ENCODE peak calls at places on chromosomes 3 and 15, in four cellular contexts. B, H, V and X are unnamed samples.
A peak's percentile ranks its signal among the peaks of the same experiment; 100 is the strongest.

GRCh38 chr15:31887246-31887645 is 143.1 kb upstream of the CHRNA7 start:
- DNase-seq in B (no peak), H (no peak), V (no peak), X (no peak)

GRCh38 chr15:59611277-59612260 is at the start of gene GCNT3:
- DNase-seq in B (no peak), H (peak; percentile 29), V (no peak), X (no peak)

GRCh38 chr3:20511863-20512262 is 325.9 kb upstream of the SGO1 start:
- DNase-seq in B (no peak), H (peak; percentile 75), V (no peak), X (no peak)

GRCh38 chr3:165728924-165729323 is 108.3 kb downstream of the BCHE start:
- DNase-seq in B (no peak), H (no peak), V (peak; percentile 62), X (no peak)

GRCh38 chr3:31247850-31248618 is 284.7 kb upstream of the STT3B start:
- DNase-seq in B (no peak), H (no peak), V (no peak), X (no peak)

GRCh38 chr3:37964716-37965115 is 25.9 kb upstream of the VILL start:
- DNase-seq in B (no peak), H (no peak), V (no peak), X (no peak)

GRCh38 chr3:134364936-134365765 is 9.1 kb downstream of the AMOTL2 start:
- DNase-seq in B (no peak), H (no peak), V (peak; percentile 47), X (peak; percentile 62)

GRCh38 chr3:72887723-72888545 is at the start of gene GXYLT2:
- DNase-seq in B (peak; percentile 68), H (peak; percentile 80), V (peak; percentile 76), X (peak; percentile 80)

GRCh38 chr15:25804451-25804850 is 58.7 kb downstream of the ATP10A start:
- DNase-seq in B (no peak), H (no peak), V (no peak), X (no peak)

GRCh38 chr3:11764931-11765363 is 81.7 kb downstream of the TAMM41 start:
- DNase-seq in B (no peak), H (peak; percentile 45), V (no peak), X (no peak)

GRCh38 chr15:38012894-38013293 is 78.5 kb downstream of the TMCO5A start:
- DNase-seq in B (no peak), H (no peak), V (no peak), X (no peak)

GRCh38 chr3:116263842-116264545 is 181.3 kb downstream of the LSAMP start:
- DNase-seq in B (no peak), H (peak; percentile 78), V (no peak), X (no peak)

DNA sequence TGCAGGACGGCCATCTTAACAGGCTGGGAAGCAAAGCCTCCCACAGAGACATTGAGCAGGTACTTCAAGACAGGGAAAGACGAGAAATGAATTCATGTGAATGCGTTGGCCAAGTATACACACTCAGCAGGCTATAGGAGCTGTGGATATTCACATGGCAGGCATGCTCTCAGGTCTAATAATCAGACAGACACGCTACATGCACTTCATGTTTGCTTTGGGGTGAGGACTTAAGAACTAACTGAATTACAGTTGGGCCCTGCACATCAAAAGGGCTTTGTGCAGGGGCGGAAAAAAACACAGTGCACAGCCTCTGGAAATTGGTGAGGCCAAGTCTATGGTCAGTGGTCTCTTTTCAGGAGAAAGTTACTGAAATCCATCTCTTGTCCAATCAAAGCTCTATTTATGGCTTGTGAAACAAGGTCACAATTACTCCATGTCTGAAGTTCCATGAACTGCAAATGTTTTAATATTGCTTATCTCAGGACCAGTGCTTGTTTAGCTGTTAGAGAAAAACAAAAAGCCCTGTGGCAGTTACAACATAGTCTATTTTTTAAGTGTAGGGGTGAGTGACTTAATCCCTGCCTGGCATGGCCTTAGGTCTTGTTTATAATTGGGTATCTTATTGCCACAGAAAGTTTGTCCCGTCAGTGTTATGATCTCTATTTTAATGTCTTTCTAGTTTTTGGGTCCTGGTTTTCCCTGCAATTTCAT is 100.6 kb upstream of the GOLGA6L6 start:
- DNase-seq in B (no peak), H (no peak), V (no peak), X (no peak)
- TF ChIP-seq CTCF in B (no peak), H (no peak), V (no peak), X (no peak)

GRCh38 chr15:71760852-71761251 is 49.5 kb upstream of the NR2E3 start:
- DNase-seq in B (no peak), H (no peak), V (no peak), X (no peak)
- H3K4me1 ChIP-seq in B (no peaks in the 10 kb centered on the region), H (peaks cover 4% of the 10 kb centered on the region), V (no peaks in the 10 kb centered on the region), X (no peaks in the 10 kb centered on the region)

GRCh38 chr3:13287833-13288232 is 132.3 kb downstream of the NUP210 start:
- DNase-seq in B (no peak), H (no peak), V (no peak), X (no peak)

GRCh38 chr3:13292371-13292770 is 127.8 kb downstream of the NUP210 start:
- DNase-seq in B (no peak), H (no peak), V (no peak), X (no peak)

GRCh38 chr3:13288732-13289718 is 131.1 kb downstream of the NUP210 start:
- DNase-seq in B (no peak), H (no peak), V (peak; percentile 56), X (no peak)

GRCh38 chr3:13289771-13290285 is 130.3 kb downstream of the NUP210 start:
- DNase-seq in B (no peak), H (no peak), V (peak; percentile 24), X (no peak)

GRCh38 chr3:13290941-13291340 is 129.2 kb downstream of the NUP210 start:
- DNase-seq in B (no peak), H (no peak), V (no peak), X (no peak)
- H3K27ac ChIP-seq in B (no peak overlapping the region), H (no peak overlapping the region), V (no peak overlapping the region), X (no peak overlapping the region)

GRCh38 chr15:66233487-66234415 is 19.8 kb downstream of the MEGF11 start:
- DNase-seq in B (no peak), H (peak; percentile 11), V (peak; percentile 38), X (no peak)
- TF ChIP-seq CTCF in B (no peak), H (no peak), V (no peak), X (no peak)

GRCh38 chr3:129001101-129001816 is at the start of gene EFCC1:
- DNase-seq in B (peak; percentile 79), H (no peak), V (no peak), X (peak; percentile 48)
- H3K4me1 ChIP-seq in B (no peaks in the 10 kb centered on the region), H (peaks cover 5% of the 10 kb centered on the region), V (peaks cover 67% of the 10 kb centered on the region), X (peaks cover 21% of the 10 kb centered on the region)

GRCh38 chr3:51190199-51190598 is 194.9 kb upstream of the MANF start:
- DNase-seq in B (no peak), H (no peak), V (no peak), X (no peak)
- H3K27ac ChIP-seq in B (no peak overlapping the region), H (no peak overlapping the region), V (no peak overlapping the region), X (no peak overlapping the region)

DNA sequence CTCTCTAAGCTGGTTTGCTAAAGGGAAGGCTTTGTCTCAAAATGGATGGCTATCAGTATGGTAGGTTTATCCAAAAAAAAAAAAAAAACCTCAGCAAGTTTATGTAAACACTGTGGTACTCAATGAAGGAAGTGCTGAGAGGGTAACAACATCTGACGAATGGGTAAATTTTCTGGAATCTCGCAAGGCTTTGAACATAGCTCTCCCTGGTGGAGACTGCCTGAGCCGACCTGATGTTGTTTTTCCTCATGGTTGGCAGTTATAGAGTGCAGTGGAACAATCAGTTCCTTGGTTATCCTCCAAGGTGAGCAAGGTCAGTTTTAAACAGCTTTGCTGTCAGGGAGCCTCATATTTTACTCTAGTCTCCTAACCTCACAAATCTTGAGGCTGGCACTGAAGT is 94.6 kb downstream of the ZPLD1 start:
- DNase-seq in B (no peak), H (peak; percentile 44), V (no peak), X (no peak)
- TF ChIP-seq CTCF in B (no peak), H (peak; percentile 15), V (no peak), X (peak; percentile 14)